ENCODE peak calls at places on chromosome 19, in five cellular contexts. X, J, G, S and Q are unnamed samples. For H3K4me1, the result is how much of the 10 kb centered on the place peaks cover.

GRCh38 chr19:29676586-29676985 is 11.3 kb downstream of the PLEKHF1 start:
- DNase-seq in X (peak), J (no peak), G (peak), S (no peak), Q (peak)

GRCh38 chr19:18304194-18304495 is 18.7 kb downstream of the LSM4 start:
- DNase-seq in X (no peak), J (no peak), G (no peak), S (no peak), Q (peak)

GRCh38 chr19:51158474-51159129 is 16.5 kb downstream of the SIGLEC7 start:
- DNase-seq in X (peak), J (peak), G (no peak), S (no peak), Q (peak)

GRCh38 chr19:55460670-55461258 is 678 bp downstream of the ISOC2 start:
- DNase-seq in X (peak), J (peak), G (peak), S (peak), Q (peak)

GRCh38 chr19:2615782-2616181 is 86.7 kb downstream of the GNG7 start:
- DNase-seq in X (no peak), J (no peak), G (no peak), S (no peak), Q (no peak)

GRCh38 chr19:2021453-2022140 is 6.1 kb upstream of the BTBD2 start:
- DNase-seq in X (no peak), J (no peak), G (no peak), S (no peak), Q (no peak)

GRCh38 chr19:29928831-29929230 is 13.2 kb upstream of the URI1 start:
- DNase-seq in X (no peak), J (no peak), G (no peak), S (no peak), Q (no peak)

GRCh38 chr19:19866599-19867248 is 1.0 kb downstream of the ZNF253 start:
- DNase-seq in X (no peak), J (peak), G (no peak), S (no peak), Q (peak)

GRCh38 chr19:7676854-7677253 is at the start of gene MCEMP1:
- DNase-seq in X (no peak), J (no peak), G (no peak), S (no peak), Q (no peak)

GRCh38 chr19:4633140-4633967 is 6.0 kb upstream of the TNFAIP8L1 start:
- DNase-seq in X (peak), J (peak), G (no peak), S (no peak), Q (no peak)

GRCh38 chr19:1533510-1534150 is 9.8 kb downstream of the PLK5 start:
- DNase-seq in X (no peak), J (no peak), G (no peak), S (no peak), Q (no peak)

GRCh38 chr19:13795595-13796300 is 505 bp downstream of the ZSWIM4 start:
- DNase-seq in X (peak), J (peak), G (peak), S (no peak), Q (peak)

GRCh38 chr19:55173717-55174409 is 6.2 kb downstream of the SYT5 start:
- DNase-seq in X (peak), J (peak), G (no peak), S (peak), Q (peak)

GRCh38 chr19:51490676-51491075 is 10.9 kb downstream of the SIGLEC12 start:
- DNase-seq in X (no peak), J (no peak), G (no peak), S (no peak), Q (no peak)

GRCh38 chr19:511101-511841 is 4.0 kb downstream of the TPGS1 start:
- DNase-seq in X (peak), J (no peak), G (no peak), S (no peak), Q (peak)

GRCh38 chr19:327291-328024 is 17.1 kb downstream of the MIER2 start:
- DNase-seq in X (peak), J (no peak), G (no peak), S (no peak), Q (no peak)

GRCh38 chr19:6465006-6465405 is 935 bp downstream of the CRB3 start:
- DNase-seq in X (no peak), J (no peak), G (no peak), S (no peak), Q (no peak)
- H3K4me3 ChIP-seq in X (no peak), J (no peak), G (no peak), S (no peak), Q (peak)

DNA sequence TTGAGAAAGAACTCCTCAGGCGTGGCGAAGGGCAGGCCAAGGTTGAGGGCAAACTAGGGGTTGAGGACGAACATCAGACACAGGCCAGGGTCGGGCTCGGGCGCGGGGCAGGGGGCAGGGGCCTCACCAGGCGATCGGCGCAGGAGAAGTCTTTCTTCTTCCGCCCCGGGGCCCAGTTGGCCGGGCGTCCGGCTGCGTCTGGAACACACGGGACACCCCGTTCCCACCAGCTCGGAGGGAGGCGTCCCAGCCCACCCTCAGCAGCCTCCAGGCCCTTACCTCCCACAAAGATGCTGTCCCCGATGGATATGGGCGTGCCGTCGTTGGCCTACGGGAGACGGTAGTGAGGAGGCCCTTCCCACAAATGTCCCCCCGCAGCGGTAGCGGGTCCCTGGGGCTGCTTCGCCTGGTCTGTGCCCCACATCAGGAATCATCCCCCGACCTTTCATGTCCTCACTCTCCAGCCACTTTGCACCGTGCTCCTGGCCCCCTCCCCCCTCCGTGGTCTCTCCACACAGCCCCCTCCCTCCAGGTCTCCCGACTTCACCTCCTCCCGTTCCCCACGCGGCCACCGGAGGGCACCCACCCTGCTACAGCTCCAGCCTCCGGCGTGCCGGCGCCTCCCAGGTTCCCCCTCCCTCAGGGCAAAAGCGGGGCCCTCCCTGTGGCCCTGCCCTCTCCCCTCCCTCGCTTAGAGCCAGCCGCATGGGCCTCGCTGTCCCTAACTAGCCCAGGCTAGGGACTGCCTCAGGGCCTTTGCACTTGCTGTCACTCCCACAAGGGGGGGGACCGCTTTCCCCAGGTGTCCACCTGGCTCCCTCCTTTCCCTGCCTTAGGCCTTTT is 4.7 kb downstream of the PNKP start:
- DNase-seq in X (no peak), J (peak), G (no peak), S (peak), Q (peak)
- TF ChIP-seq CTCF in X (no peak), J (peak), G (no peak), S (no peak), Q (no peak)

GRCh38 chr19:16332991-16333624 is 8.5 kb downstream of the KLF2 start:
- DNase-seq in X (no peak), J (no peak), G (no peak), S (no peak), Q (no peak)
- H3K4me1 ChIP-seq in X (under half), J (under half), G (under half), S (under half), Q (under half)

GRCh38 chr19:35907377-35907745 is 734 bp downstream of the TYROBP start:
- DNase-seq in X (no peak), J (peak), G (no peak), S (no peak), Q (no peak)

GRCh38 chr19:35908010-35908441 is at the start of gene TYROBP:
- DNase-seq in X (peak), J (no peak), G (no peak), S (no peak), Q (peak)

GRCh38 chr19:35909684-35910035 is 1.6 kb upstream of the TYROBP start:
- DNase-seq in X (no peak), J (no peak), G (no peak), S (no peak), Q (no peak)

GRCh38 chr19:35911173-35911572 is 3.1 kb upstream of the TYROBP start:
- DNase-seq in X (no peak), J (no peak), G (no peak), S (no peak), Q (no peak)

DNA sequence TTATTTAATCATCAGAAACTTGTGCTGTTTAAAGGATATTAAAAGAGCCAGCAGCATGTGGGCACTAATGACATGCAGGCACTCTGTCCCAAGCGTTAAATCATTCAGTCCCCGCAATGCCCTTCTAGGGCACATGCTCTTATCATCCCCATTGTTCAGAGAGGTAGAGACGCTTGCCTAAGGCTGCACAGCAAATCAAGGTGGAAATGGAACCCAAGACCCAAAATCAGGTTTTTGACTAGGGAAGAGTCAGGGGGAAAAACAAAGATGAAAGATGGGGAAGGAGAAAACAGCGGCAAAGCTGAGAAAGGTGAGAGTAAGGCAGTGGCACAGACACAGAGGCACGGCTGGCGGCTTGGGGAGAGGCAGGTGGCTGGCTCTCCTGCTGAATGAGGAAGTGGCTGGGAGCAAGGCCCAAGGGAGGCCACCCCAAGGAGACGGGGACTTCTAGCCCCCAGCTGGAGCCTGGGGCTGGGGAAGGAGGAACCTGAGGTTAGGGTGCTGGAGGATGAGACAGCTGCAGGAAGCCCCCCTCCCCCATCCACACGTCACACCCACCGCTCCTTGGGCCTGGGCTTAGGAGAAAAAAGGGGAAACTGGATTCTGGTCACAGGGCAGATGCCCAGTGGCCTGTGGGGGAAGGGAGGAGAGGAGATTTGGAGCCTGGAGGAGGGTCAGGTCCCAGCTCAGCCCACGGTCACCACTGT is 1.0 kb upstream of the TYROBP start:
- DNase-seq in X (peak), J (no peak), G (peak), S (no peak), Q (peak)
- H3K4me3 ChIP-seq in X (no peak), J (no peak), G (no peak), S (no peak), Q (no peak)